ENCODE peak calls at places on chromosomes 6 and 20, in six cellular contexts. B, Y, P, I, W and T are unnamed samples. For H3K4me1, the result is how much of the 10 kb centered on the place peaks cover.

GRCh38 chr6:40727272-40727671 is 140.1 kb upstream of the LRFN2 start:
- DNase-seq in B (no peak), Y (no peak), I (peak), W (no peak), P (no peak), T (no peak)

GRCh38 chr6:109381007-109381746 is 1.1 kb downstream of the CD164 start:
- DNase-seq in I (no peak), P (no peak), W (no peak), B (no peak), Y (no peak), T (no peak)

GRCh38 chr6:143325379-143326140 is 124.9 kb downstream of the ADAT2 start:
- DNase-seq in P (no peak), B (no peak), I (no peak), W (no peak), Y (no peak), T (no peak)

GRCh38 chr6:43940071-43940392 is 170.0 kb downstream of the VEGFA start:
- DNase-seq in W (no peak), P (no peak), Y (no peak), B (no peak), I (no peak), T (no peak)

GRCh38 chr20:62828551-62829230 is 11.8 kb downstream of the COL9A3 start:
- DNase-seq in P (no peak), W (no peak), Y (no peak), I (peak), B (no peak), T (peak)

GRCh38 chr6:133512410-133513016 is 271.4 kb downstream of the EYA4 start:
- DNase-seq in W (peak), I (peak), B (peak), P (peak), Y (no peak), T (peak)

GRCh38 chr20:63151554-63152321 is 64.2 kb downstream of the YTHDF1 start:
- DNase-seq in W (no peak), Y (no peak), B (peak), P (no peak), I (no peak), T (peak)

GRCh38 chr6:157542405-157542943 is 161.5 kb downstream of the ZDHHC14 start:
- DNase-seq in B (no peak), W (no peak), I (peak), Y (no peak), P (no peak), T (no peak)

GRCh38 chr6:33312361-33313104 is 1.3 kb downstream of the TAPBP start:
- DNase-seq in I (peak), B (peak), W (peak), P (peak), Y (peak), T (peak)

GRCh38 chr6:146289816-146290588 is 253.6 kb upstream of the RAB32 start:
- DNase-seq in P (no peak), B (peak), I (no peak), W (no peak), Y (no peak), T (no peak)

GRCh38 chr6:1146500-1146899 is 165.4 kb upstream of the FOXQ1 start:
- DNase-seq in Y (no peak), B (no peak), P (no peak), W (no peak), I (no peak), T (no peak)

GRCh38 chr6:130293800-130294199 is 71.0 kb upstream of the SAMD3 start:
- DNase-seq in W (no peak), Y (no peak), I (peak), B (peak), P (peak), T (no peak)

GRCh38 chr6:83615025-83615999 is 93.6 kb downstream of the SNAP91 start:
- DNase-seq in Y (no peak), B (peak), P (no peak), W (no peak), I (peak), T (no peak)

GRCh38 chr6:107845777-107846176 is 21.7 kb upstream of the SCML4 start:
- DNase-seq in W (no peak), I (peak), B (no peak), P (no peak), Y (no peak), T (no peak)

DNA sequence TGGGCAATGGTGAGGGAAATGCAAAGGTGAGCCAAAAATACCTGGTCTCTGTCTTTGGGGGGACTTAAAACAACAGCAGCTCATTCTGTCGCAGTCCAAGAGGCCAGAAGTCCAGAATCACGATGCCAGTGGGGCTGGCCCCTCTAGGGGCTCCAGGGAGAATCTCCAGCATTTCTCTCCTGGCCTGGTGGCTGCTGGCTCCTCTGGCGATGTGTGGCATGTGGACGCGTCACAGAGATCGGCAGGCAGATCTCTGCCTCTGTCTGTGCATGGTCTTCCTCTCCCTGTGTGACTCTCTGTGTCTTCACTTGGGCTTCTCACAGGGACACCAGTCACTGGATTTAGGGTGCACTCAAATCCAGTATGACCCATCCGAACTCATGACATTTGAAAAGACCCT is 14.0 kb upstream of the PMEPA1 start:
- DNase-seq in W (no peak), I (no peak), Y (no peak), P (no peak), B (no peak), T (no peak)
- H3K27ac ChIP-seq in W (no peak), I (no peak), Y (no peak), P (no peak), B (no peak), T (no peak)

DNA sequence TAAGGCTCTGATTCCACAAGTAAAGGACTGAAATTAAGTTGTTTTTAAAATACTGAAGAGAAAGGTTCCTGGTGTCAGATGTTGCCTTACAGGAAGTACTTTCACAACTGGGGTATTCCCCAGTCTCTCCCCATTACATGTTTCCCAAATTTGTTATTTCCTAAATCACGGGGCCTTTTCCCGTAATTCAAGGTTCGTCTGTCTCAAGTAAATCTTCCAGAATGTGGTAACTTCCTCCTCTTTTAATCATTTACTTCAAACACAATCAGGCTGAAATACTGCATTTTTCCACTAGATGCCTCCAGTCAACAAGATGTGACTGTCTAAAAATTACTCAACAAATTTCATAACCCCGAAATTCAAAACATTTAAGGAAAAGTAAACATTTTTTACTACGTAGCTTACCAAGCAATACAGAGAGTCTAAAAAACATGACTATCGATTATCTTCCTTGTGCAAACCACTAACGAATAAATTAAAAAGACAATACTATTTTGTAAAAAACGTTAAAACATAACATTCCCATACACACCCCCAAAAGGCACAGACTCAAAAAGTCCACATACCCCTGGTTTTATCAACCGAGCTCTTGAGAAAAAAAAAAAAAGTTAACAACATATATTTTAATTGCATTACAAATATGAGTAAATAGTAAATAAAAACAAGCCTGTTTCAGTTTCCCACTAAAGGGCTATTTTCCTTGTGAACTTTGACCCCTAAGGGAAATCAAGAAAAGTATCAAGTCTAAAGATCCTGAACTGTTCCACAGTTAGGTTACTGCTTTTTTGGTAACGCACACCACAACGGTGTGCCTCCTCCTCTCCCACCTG is 1.7 kb downstream of the SOD2 start:
- DNase-seq in P (peak), I (no peak), B (peak), Y (no peak), W (no peak), T (no peak)
- H3K4me1 ChIP-seq in P (under half), I (under half), B (half or more), Y (half or more), W (under half), T (under half)

DNA sequence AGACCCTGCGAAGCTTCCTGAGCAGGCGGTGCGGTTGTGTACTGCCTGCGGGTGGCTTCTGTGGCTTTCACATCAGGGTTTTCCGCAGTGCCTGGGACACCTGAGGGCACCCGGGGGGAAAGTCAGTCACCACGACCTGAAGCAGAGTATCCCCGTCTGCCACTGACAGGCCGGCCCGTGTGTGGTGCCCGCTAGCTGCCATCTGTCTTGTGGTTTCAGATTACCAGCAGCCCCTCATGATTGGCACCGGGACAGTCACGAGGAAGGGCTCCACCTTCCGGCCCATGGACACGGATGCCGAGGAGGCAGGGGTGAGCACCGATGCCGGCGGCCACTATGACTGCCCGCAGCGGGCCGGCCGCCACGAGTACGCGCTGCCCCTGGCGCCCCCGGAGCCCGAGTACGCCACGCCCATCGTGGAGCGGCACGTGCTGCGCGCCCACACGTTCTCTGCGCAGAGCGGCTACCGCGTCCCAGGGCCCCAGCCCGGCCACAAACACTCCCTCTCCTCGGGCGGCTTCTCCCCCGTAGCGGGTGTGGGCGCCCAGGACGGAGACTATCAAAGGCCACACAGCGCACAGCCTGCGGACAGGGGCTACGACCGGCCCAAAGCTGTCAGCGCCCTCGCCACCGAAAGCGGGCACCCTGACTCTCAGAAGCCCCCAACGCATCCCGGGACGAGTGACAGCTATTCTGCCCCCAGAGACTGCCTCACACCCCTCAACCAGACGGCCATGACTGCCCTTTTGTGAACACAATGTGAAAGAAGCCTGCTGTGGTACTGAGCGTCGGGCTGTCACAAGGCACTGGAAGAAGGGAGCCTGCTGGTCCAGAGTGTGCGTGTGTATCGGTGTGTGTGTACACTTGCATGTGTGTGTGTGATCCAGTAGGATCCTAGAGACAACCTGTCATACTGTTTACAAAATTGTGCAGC is 54.4 kb downstream of the GOPC start:
- DNase-seq in I (peak), B (peak), W (peak), P (peak), Y (peak), T (peak)
- H3K4me3 ChIP-seq in I (no peak), B (no peak), W (peak), P (peak), Y (peak), T (peak)

GRCh38 chr20:32977281-32978008 is 26.8 kb downstream of the SUN5 start:
- DNase-seq in W (no peak), Y (no peak), I (peak), P (no peak), B (no peak), T (no peak)
- H3K27ac ChIP-seq in W (no peak), Y (peak), I (no peak), P (no peak), B (no peak), T (no peak)

GRCh38 chr6:6586671-6587526 is 1.6 kb upstream of the LY86 start:
- DNase-seq in P (no peak), W (no peak), I (no peak), B (no peak), Y (no peak), T (no peak)

GRCh38 chr6:6583836-6584235 is 4.7 kb upstream of the LY86 start:
- DNase-seq in I (no peak), B (no peak), W (no peak), Y (no peak), P (no peak), T (no peak)

GRCh38 chr6:6584310-6585002 is 4.1 kb upstream of the LY86 start:
- DNase-seq in I (no peak), B (no peak), P (no peak), W (no peak), Y (no peak), T (no peak)

GRCh38 chr6:6586167-6586566 is 2.4 kb upstream of the LY86 start:
- DNase-seq in B (no peak), P (no peak), Y (no peak), I (no peak), W (no peak), T (no peak)

GRCh38 chr6:6585003-6585311 is 3.6 kb upstream of the LY86 start:
- DNase-seq in Y (no peak), I (no peak), W (no peak), B (no peak), P (no peak), T (no peak)
- H3K4me1 ChIP-seq in Y (under half), I (under half), W (under half), B (under half), P (under half), T (under half)